ENCODE peak calls at places on chromosomes 1 and 21, in five cellular contexts. M is WTC11, G is glutamatergic neuron, W is endothelial cell, Z is sciatic nerve. L is an unnamed sample.

GRCh38 chr1:235567812-235568444 is 63.7 kb upstream of the B3GALNT2 start:
- DNase-seq in Z (no peak), G (no peak), M (no peak), W (no peak), L (no peak)

GRCh38 chr1:196271212-196271947 is 336.9 kb downstream of the KCNT2 start:
- DNase-seq in M (no peak), G (no peak), Z (no peak), W (no peak), L (no peak)

GRCh38 chr1:85398391-85399064 is 66.4 kb downstream of the DDAH1 start:
- DNase-seq in G (no peak), W (no peak), M (no peak), Z (no peak), L (no peak)

GRCh38 chr1:109655624-109656519 is at the start of gene GSTM4:
- DNase-seq in G (peak), Z (peak), M (peak), W (peak), L (peak)

GRCh38 chr1:30742963-30743559 is 14.5 kb downstream of the LAPTM5 start:
- DNase-seq in W (no peak), M (no peak), G (no peak), Z (no peak), L (no peak)

GRCh38 chr1:42179275-42179674 is 14.7 kb upstream of the GUCA2A start:
- DNase-seq in W (no peak), M (no peak), Z (no peak), G (no peak), L (peak)

GRCh38 chr21:46295996-46296752 is 10.0 kb downstream of the YBEY start:
- DNase-seq in G (no peak), M (no peak), W (no peak), Z (peak), L (peak)

GRCh38 chr1:234544094-234544579 is 65.2 kb upstream of the TARBP1 start:
- DNase-seq in G (no peak), W (no peak), Z (peak), M (no peak), L (peak)

GRCh38 chr1:48039088-48040049 is 42.2 kb upstream of the TRABD2B start:
- DNase-seq in Z (no peak), G (no peak), W (no peak), M (no peak), L (no peak)

GRCh38 chr1:26079960-26080814 is 12.8 kb upstream of the TRIM63 start:
- DNase-seq in Z (no peak), M (no peak), G (no peak), W (no peak), L (no peak)

GRCh38 chr1:236172041-236172579 is 29.8 kb downstream of the GPR137B start:
- DNase-seq in G (no peak), Z (no peak), W (no peak), M (no peak), L (no peak)

GRCh38 chr1:203278087-203278884 is 27.0 kb upstream of the BTG2 start:
- DNase-seq in W (no peak), M (no peak), Z (peak), G (peak), L (peak)

GRCh38 chr1:24586970-24587820 is 31.3 kb downstream of the NCMAP start:
- DNase-seq in Z (no peak), M (no peak), G (no peak), W (peak), L (peak)

GRCh38 chr1:162285149-162285561 is 91.5 kb downstream of the SPATA46 start:
- DNase-seq in W (no peak), Z (no peak), G (no peak), M (no peak), L (peak)

GRCh38 chr1:56961426-56961825 is 4.4 kb downstream of the C8B start:
- DNase-seq in W (no peak), M (no peak), Z (no peak), G (no peak), L (no peak)

GRCh38 chr1:19202396-19202795 is 7.7 kb downstream of the UBR4 start:
- DNase-seq in G (no peak), W (no peak), M (no peak), Z (no peak), L (no peak)

GRCh38 chr21:44304846-44305245 is 5.0 kb downstream of the PFKL start:
- DNase-seq in G (peak), W (peak), Z (no peak), M (peak), L (peak)

GRCh38 chr1:156750932-156751723 is at the start of gene HDGF:
- DNase-seq in G (peak), W (peak), Z (peak), M (peak), L (peak)

GRCh38 chr1:47725000-47725731 is 272.0 kb downstream of the TRABD2B start:
- DNase-seq in W (peak), M (peak), Z (no peak), G (peak), L (no peak)

GRCh38 chr1:20964540-20965484 is 177.7 kb upstream of the HP1BP3 start:
- DNase-seq in Z (no peak), G (no peak), W (no peak), M (no peak), L (no peak)

GRCh38 chr1:240909701-240910457 is 297.9 kb upstream of the GREM2 start:
- DNase-seq in Z (no peak), W (no peak), G (no peak), M (no peak), L (no peak)

GRCh38 chr1:164559342-164560070 is 522 bp downstream of the PBX1 start:
- DNase-seq in G (peak), M (peak), W (peak), Z (peak), L (peak)

GRCh38 chr1:168386949-168387586 is 106.4 kb downstream of the TBX19 start:
- DNase-seq in G (peak), Z (no peak), M (peak), W (peak), L (peak)

GRCh38 chr1:246302671-246303317 is 204.3 kb downstream of the SMYD3 start:
- DNase-seq in G (no peak), Z (no peak), W (no peak), M (no peak), L (no peak)

GRCh38 chr1:113538225-113538624 is 147.9 kb downstream of the MAGI3 start:
- DNase-seq in G (no peak), Z (no peak), M (no peak), W (no peak), L (no peak)

GRCh38 chr1:234770031-234770795 is 160.2 kb upstream of the IRF2BP2 start:
- DNase-seq in G (peak), M (no peak), Z (no peak), W (no peak), L (no peak)